ENCODE peak calls at places on chromosome 2, in six cellular contexts. One of them, this sample, is unnamed.

GRCh38 chr2:3094999-3095958 is 282.3 kb downstream of the EIPR1 start:
- DNase-seq in ovary: no peak
- DNase-seq in caudate nucleus: no peak
- DNase-seq in COR-L47: no peak
- DNase-seq in activated effector memory CD4-positive, alpha-beta T cell treated with Interleukin-2 at 50 U/mL for 16 hours: no peak
- DNase-seq in foreskin fibroblast: no peak
- DNase-seq in this sample: no peak

GRCh38 chr2:68871159-68871764 is at the start of gene BMP10:
- DNase-seq in caudate nucleus: no peak
- DNase-seq in foreskin fibroblast: no peak
- DNase-seq in COR-L47: no peak
- DNase-seq in ovary: no peak
- DNase-seq in activated effector memory CD4-positive, alpha-beta T cell treated with Interleukin-2 at 50 U/mL for 16 hours: no peak
- DNase-seq in this sample: no peak

GRCh38 chr2:142422769-142423168 is 292.0 kb upstream of the LRP1B start:
- DNase-seq in foreskin fibroblast: no peak
- DNase-seq in COR-L47: no peak
- DNase-seq in caudate nucleus: no peak
- DNase-seq in ovary: no peak
- DNase-seq in activated effector memory CD4-positive, alpha-beta T cell treated with Interleukin-2 at 50 U/mL for 16 hours: no peak
- DNase-seq in this sample: no peak

GRCh38 chr2:45089554-45090261 is 80.5 kb upstream of the SIX2 start:
- DNase-seq in COR-L47: no peak
- DNase-seq in caudate nucleus: no peak
- DNase-seq in ovary: no peak
- DNase-seq in foreskin fibroblast: no peak
- DNase-seq in activated effector memory CD4-positive, alpha-beta T cell treated with Interleukin-2 at 50 U/mL for 16 hours: no peak
- DNase-seq in this sample: no peak

GRCh38 chr2:21253311-21254027 is 129.7 kb downstream of the TDRD15 start:
- DNase-seq in foreskin fibroblast: no peak
- DNase-seq in caudate nucleus: no peak
- DNase-seq in activated effector memory CD4-positive, alpha-beta T cell treated with Interleukin-2 at 50 U/mL for 16 hours: no peak
- DNase-seq in COR-L47: no peak
- DNase-seq in ovary: no peak
- DNase-seq in this sample: no peak

GRCh38 chr2:193294371-193294770 is 1099.6 kb upstream of the TMEFF2 start:
- DNase-seq in foreskin fibroblast: no peak
- DNase-seq in COR-L47: no peak
- DNase-seq in activated effector memory CD4-positive, alpha-beta T cell treated with Interleukin-2 at 50 U/mL for 16 hours: no peak
- DNase-seq in ovary: no peak
- DNase-seq in caudate nucleus: no peak
- DNase-seq in this sample: no peak

GRCh38 chr2:10006248-10007147 is 36.9 kb upstream of the KLF11 start:
- DNase-seq in activated effector memory CD4-positive, alpha-beta T cell treated with Interleukin-2 at 50 U/mL for 16 hours: no peak
- DNase-seq in ovary: peak
- DNase-seq in caudate nucleus: no peak
- DNase-seq in foreskin fibroblast: no peak
- DNase-seq in COR-L47: peak
- DNase-seq in this sample: no peak

GRCh38 chr2:236162804-236163482 is 5.2 kb downstream of the GBX2 start:
- DNase-seq in foreskin fibroblast: no peak
- DNase-seq in COR-L47: no peak
- DNase-seq in caudate nucleus: no peak
- DNase-seq in activated effector memory CD4-positive, alpha-beta T cell treated with Interleukin-2 at 50 U/mL for 16 hours: no peak
- DNase-seq in ovary: no peak
- DNase-seq in this sample: no peak

GRCh38 chr2:210203162-210203561 is 22.1 kb downstream of the ACADL start:
- DNase-seq in foreskin fibroblast: no peak
- DNase-seq in activated effector memory CD4-positive, alpha-beta T cell treated with Interleukin-2 at 50 U/mL for 16 hours: no peak
- DNase-seq in ovary: no peak
- DNase-seq in COR-L47: no peak
- DNase-seq in caudate nucleus: no peak
- DNase-seq in this sample: no peak

GRCh38 chr2:137857871-137858270 is 106.4 kb upstream of the HNMT start:
- DNase-seq in foreskin fibroblast: no peak
- DNase-seq in COR-L47: no peak
- DNase-seq in ovary: no peak
- DNase-seq in activated effector memory CD4-positive, alpha-beta T cell treated with Interleukin-2 at 50 U/mL for 16 hours: no peak
- DNase-seq in caudate nucleus: no peak
- DNase-seq in this sample: no peak

This sample was measured in amniotic epithelial cell.